ENCODE peak calls at places on chromosomes 6 and 20, in four cellular contexts. S is sigmoid colon, H is EL, V is NCI-H446. B is an unnamed sample.

GRCh38 chr6:161226005-161226964 is 47.6 kb downstream of the AGPAT4 start:
- DNase-seq in S (no peak), H (no peak), V (no peak), B (no peak)

GRCh38 chr20:57594092-57594911 is 25.9 kb downstream of the ZBP1 start:
- DNase-seq in S (peak), H (peak), V (no peak), B (no peak)

GRCh38 chr6:84455630-84456029 is 228.2 kb upstream of the CEP162 start:
- DNase-seq in S (no peak), H (peak), V (no peak), B (no peak)

GRCh38 chr20:50199703-50200102 is 9.1 kb downstream of the CEBPB start:
- DNase-seq in S (no peak), H (no peak), V (no peak), B (no peak)

GRCh38 chr6:43368517-43369160 is 808 bp downstream of the ZNF318 start:
- DNase-seq in S (peak), H (peak), V (no peak), B (peak)

GRCh38 chr6:41032830-41033229 is 6.2 kb downstream of the UNC5CL start:
- DNase-seq in S (no peak), H (no peak), V (no peak), B (no peak)

GRCh38 chr6:25655746-25656145 is 3.7 kb downstream of the SCGN start:
- DNase-seq in S (no peak), H (no peak), V (peak), B (peak)

GRCh38 chr20:49562341-49563014 is 5.5 kb downstream of the PTGIS start:
- DNase-seq in S (peak), H (peak), V (no peak), B (no peak)

GRCh38 chr6:73252703-73253102 is 10.3 kb downstream of the KHDC1 start:
- DNase-seq in S (no peak), H (no peak), V (no peak), B (no peak)

GRCh38 chr20:8901237-8902025 is 167.5 kb upstream of the PLCB4 start:
- DNase-seq in S (peak), H (peak), V (no peak), B (no peak)

GRCh38 chr20:45051497-45052060 is 49.3 kb downstream of the KCNS1 start:
- DNase-seq in S (no peak), H (no peak), V (no peak), B (no peak)

GRCh38 chr6:24125980-24126379 is at the start of gene NRSN1:
- DNase-seq in S (no peak), H (no peak), V (peak), B (peak)

GRCh38 chr6:26502169-26502568 is 2.1 kb downstream of the BTN1A1 start:
- DNase-seq in S (no peak), H (no peak), V (no peak), B (no peak)

GRCh38 chr6:26240157-26240980 is 124.6 kb upstream of the BTN3A2 start:
- DNase-seq in S (peak), H (peak), V (no peak), B (peak)

GRCh38 chr20:31721408-31722332 is 998 bp downstream of the BCL2L1 start:
- DNase-seq in S (no peak), H (no peak), V (no peak), B (peak)

GRCh38 chr20:1322511-1323245 is 6.3 kb downstream of the SDCBP2 start:
- DNase-seq in S (peak), H (peak), V (no peak), B (no peak)

GRCh38 chr6:148464319-148465010 is 121.8 kb downstream of the SASH1 start:
- DNase-seq in S (peak), H (peak), V (no peak), B (peak)

GRCh38 chr6:43076093-43076927 is at the start of gene PTK7:
- DNase-seq in S (no peak), H (peak), V (peak), B (peak)

GRCh38 chr6:166989427-166990034 is 9.7 kb upstream of the CEP43 start:
- DNase-seq in S (no peak), H (peak), V (no peak), B (peak)

B was measured in G401.